ENCODE peak calls at places on chromosome 22, in six cellular contexts. J is neural progenitor cell, C is hepatocyte, Z is PC-3, F is OCI-LY7, L is GM23248. N is an unnamed sample.

GRCh38 chr22:30357650-30358215 is 926 bp downstream of the CCDC157 start:
- DNase-seq in C (no peak), L (no peak), Z (no peak), F (no peak), J (peak; percentile 21), N (no peak)

GRCh38 chr22:38850941-38851849 is 7.4 kb upstream of the NPTXR start:
- DNase-seq in L (peak; percentile 88), F (no peak), C (peak; percentile 72), Z (peak; percentile 56), J (no peak), N (no peak)

GRCh38 chr22:37846433-37846832 is 2.3 kb upstream of the ANKRD54 start:
- DNase-seq in F (no peak), J (no peak), Z (no peak), C (no peak), L (no peak), N (no peak)

GRCh38 chr22:17540481-17540880 is 22.8 kb upstream of the SLC25A18 start:
- DNase-seq in F (no peak), L (no peak), J (no peak), Z (no peak), C (no peak), N (no peak)

GRCh38 chr22:36125994-36126531 is 34.5 kb downstream of the APOL3 start:
- DNase-seq in F (no peak), L (no peak), Z (no peak), C (no peak), J (no peak), N (no peak)

GRCh38 chr22:30208631-30209603 is 37.6 kb downstream of the LIF start:
- DNase-seq in F (no peak), L (peak; percentile 83), Z (peak; percentile 88), C (peak; percentile 89), J (no peak), N (no peak)

GRCh38 chr22:43317252-43317651 is 25.9 kb downstream of the SCUBE1 start:
- DNase-seq in Z (no peak), J (no peak), L (no peak), F (no peak), C (no peak), N (no peak)

GRCh38 chr22:31106651-31107205 is 640 bp downstream of the SELENOM start:
- DNase-seq in L (peak; percentile 81), C (no peak), Z (no peak), J (no peak), F (no peak), N (no peak)

GRCh38 chr22:25976346-25976745 is 192.9 kb upstream of the SEZ6L start:
- DNase-seq in Z (no peak), F (no peak), J (no peak), L (no peak), C (no peak), N (no peak)

GRCh38 chr22:36900225-36900624 is 13.2 kb upstream of the CSF2RB start:
- DNase-seq in J (no peak), C (no peak), F (no peak), Z (no peak), L (no peak), N (no peak)

GRCh38 chr22:24200616-24201212 is 19.4 kb downstream of the SUSD2 start:
- DNase-seq in L (peak; percentile 74), J (no peak), C (no peak), F (no peak), Z (peak; percentile 65), N (no peak)

GRCh38 chr22:50699754-50700386 is 27.2 kb downstream of the SHANK3 start:
- DNase-seq in F (peak; percentile 34), C (peak; percentile 49), L (no peak), J (peak; percentile 62), Z (no peak), N (no peak)

GRCh38 chr22:43183496-43184263 is 3.3 kb downstream of the TTLL12 start:
- DNase-seq in Z (no peak), F (no peak), L (peak; percentile 44), C (no peak), J (no peak), N (no peak)

GRCh38 chr22:32323513-32324164 is 34.0 kb upstream of the RFPL3 start:
- DNase-seq in F (no peak), L (no peak), Z (no peak), J (no peak), C (no peak), N (no peak)

GRCh38 chr22:42996646-42997365 is 18.1 kb downstream of the PACSIN2 start:
- DNase-seq in L (peak; percentile 42), J (no peak), Z (no peak), F (no peak), C (no peak), N (no peak)

GRCh38 chr22:24583221-24583971 is 9.5 kb downstream of the LRRC75B start:
- DNase-seq in Z (no peak), F (no peak), J (no peak), C (peak; percentile 58), L (peak; percentile 28), N (no peak)

GRCh38 chr22:50711446-50712340 is 26.3 kb upstream of the ACR start:
- DNase-seq in C (no peak), Z (no peak), F (no peak), L (no peak), J (no peak), N (no peak)

GRCh38 chr22:35149149-35149548 is 83.2 kb downstream of the ISX start:
- DNase-seq in C (no peak), F (no peak), Z (no peak), J (no peak), L (peak; percentile 9), N (no peak)

GRCh38 chr22:25896592-25896991 is 154.6 kb downstream of the MYO18B start:
- DNase-seq in Z (no peak), L (no peak), F (no peak), J (no peak), C (no peak), N (no peak)

GRCh38 chr22:37705205-37705604 is 8.4 kb downstream of the TRIOBP start:
- DNase-seq in C (no peak), J (no peak), F (no peak), Z (no peak), L (no peak), N (no peak)

GRCh38 chr22:43308451-43309235 is 34.5 kb downstream of the SCUBE1 start:
- DNase-seq in L (no peak), Z (no peak), C (no peak), J (peak; percentile 55), F (no peak), N (no peak)

GRCh38 chr22:25567305-25567704 is 2.8 kb downstream of the GRK3 start:
- DNase-seq in C (no peak), L (no peak), J (no peak), F (peak; percentile 46), Z (no peak), N (no peak)

GRCh38 chr22:24554316-24555159 is at the start of gene GUCD1:
- DNase-seq in F (peak; percentile 50), L (peak; percentile 63), Z (peak; percentile 18), J (peak; percentile 55), C (peak; percentile 59), N (peak; percentile 52)

GRCh38 chr22:37117092-37117491 is 7.6 kb upstream of the TMPRSS6 start:
- DNase-seq in F (no peak), C (no peak), J (no peak), L (no peak), Z (no peak), N (no peak)

GRCh38 chr22:49880281-49880680 is 26.6 kb downstream of the ZBED4 start:
- DNase-seq in Z (no peak), L (no peak), J (no peak), C (no peak), F (no peak), N (no peak)

GRCh38 chr22:43351966-43352345 is 8.8 kb upstream of the SCUBE1 start:
- DNase-seq in L (no peak), F (no peak), Z (no peak), J (no peak), C (no peak), N (no peak)

GRCh38 chr22:26835929-26836528 is 178.6 kb downstream of the MIAT start:
- DNase-seq in F (peak; percentile 61), L (peak; percentile 57), C (peak; percentile 55), Z (peak; percentile 45), J (peak; percentile 94), N (peak; percentile 44)

GRCh38 chr22:19641254-19641982 is 72.9 kb upstream of the SEPTIN5 start:
- DNase-seq in F (no peak), Z (peak; percentile 2), C (peak; percentile 60), J (peak; percentile 81), L (peak; percentile 50), N (peak; percentile 14)
- H2AFZ ChIP-seq in F (no peak overlapping the region), Z (no peak overlapping the region), C (peak overlapping the region; percentile 45), J (peak overlapping the region; percentile 94), L (peak overlapping the region; percentile 49), N (peak overlapping the region; percentile 65)

GRCh38 chr22:46640293-46640692 is 20.1 kb downstream of the GRAMD4 start:
- DNase-seq in C (no peak), L (no peak), J (no peak), F (no peak), Z (no peak), N (no peak)

GRCh38 chr22:46637711-46638600 is 17.8 kb downstream of the GRAMD4 start:
- DNase-seq in Z (no peak), J (no peak), C (no peak), F (no peak), L (no peak), N (no peak)

GRCh38 chr22:46639843-46640242 is 19.7 kb downstream of the GRAMD4 start:
- DNase-seq in J (no peak), L (no peak), C (no peak), Z (no peak), F (no peak), N (no peak)

GRCh38 chr22:46638601-46639431 is 18.6 kb downstream of the GRAMD4 start:
- DNase-seq in J (no peak), Z (no peak), L (peak; percentile 51), F (no peak), C (peak; percentile 86), N (no peak)

DNA sequence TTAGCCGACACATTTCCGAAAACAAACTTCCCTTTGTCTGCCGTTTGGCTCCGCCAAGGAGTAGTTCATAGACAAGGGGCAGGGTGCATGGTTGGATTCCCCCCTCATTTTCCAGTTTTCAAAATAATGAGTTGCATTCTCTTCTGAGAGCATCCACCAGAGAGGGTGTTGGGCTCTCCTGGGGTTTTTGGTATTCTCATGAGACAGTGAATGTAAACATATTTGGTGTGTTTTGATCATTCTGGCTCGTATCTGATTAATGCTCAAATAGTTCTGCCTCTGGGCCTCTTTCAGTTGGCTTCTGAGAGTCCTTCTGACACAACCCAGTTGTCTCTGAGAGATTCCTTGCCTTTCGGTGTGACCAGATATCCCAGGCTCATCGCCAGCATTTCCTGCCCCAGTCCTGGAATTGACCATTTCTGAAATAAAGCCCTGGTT is 21.7 kb downstream of the GRAMD4 start:
- DNase-seq in C (no peak), L (peak; percentile 12), F (no peak), J (no peak), Z (no peak), N (no peak)
- TF ChIP-seq EZH2phosphoT487 in C (no peak), L (no peak), F (no peak), J (no peak), Z (no peak), N (no peak)

DNA sequence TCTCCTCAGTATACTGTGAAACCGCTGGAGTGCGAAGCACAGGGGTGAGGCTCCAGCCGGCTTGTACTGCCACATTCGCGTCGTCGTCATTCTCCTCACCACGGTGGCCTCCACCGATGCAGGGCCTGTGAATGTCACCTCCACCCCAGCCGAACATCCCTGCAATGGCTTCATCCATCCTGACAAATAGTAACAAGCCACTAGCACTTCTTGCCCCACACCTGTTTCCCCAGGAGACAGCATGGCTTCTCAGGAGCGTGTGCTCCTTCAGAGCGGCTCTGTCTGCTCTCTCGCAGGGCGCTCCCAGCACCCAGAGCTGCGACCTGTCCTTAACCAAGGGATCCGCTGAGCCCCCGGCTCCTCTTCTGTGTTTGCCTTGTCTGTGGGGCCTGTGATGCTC is 1165.4 kb downstream of the TBC1D22A start:
- DNase-seq in C (no peak), Z (no peak), L (no peak), F (no peak), J (no peak), N (no peak)
- H2AFZ ChIP-seq in C (no peak overlapping the region), Z (no peak overlapping the region), L (no peak overlapping the region), F (peak overlapping the region; percentile 69), J (no peak overlapping the region), N (no peak overlapping the region)

GRCh38 chr22:44450503-44450902 is 47.5 kb downstream of the RTL6 start:
- DNase-seq in Z (no peak), C (no peak), J (no peak), F (no peak), L (no peak), N (no peak)
- TF ChIP-seq EZH2phosphoT487 in Z (no peak), C (no peak), J (no peak), F (no peak), L (no peak), N (no peak)